ENCODE peak calls at places on chromosomes 6 and 20, in four cellular contexts. O is K562, X is cardiac muscle cell, L is psoas muscle. C is an unnamed sample.

GRCh38 chr20:41242807-41243206 is 74.7 kb downstream of the ZHX3 start:
- DNase-seq in O (no peak), X (no peak), L (no peak), C (no peak)

GRCh38 chr20:46512943-46513844 is at the start of gene ZNF334:
- DNase-seq in O (peak), X (peak), L (peak), C (peak)

GRCh38 chr6:6471276-6471675 is 117.2 kb upstream of the LY86 start:
- DNase-seq in O (no peak), X (no peak), L (no peak), C (no peak)

GRCh38 chr6:45903959-45904358 is 111.7 kb downstream of the CLIC5 start:
- DNase-seq in O (no peak), X (no peak), L (no peak), C (no peak)

GRCh38 chr6:63351995-63352586 is 32.3 kb upstream of the LGSN start:
- DNase-seq in O (no peak), X (no peak), L (no peak), C (no peak)

GRCh38 chr20:38383147-38383546 is 36.9 kb downstream of the LBP start:
- DNase-seq in O (no peak), X (no peak), L (no peak), C (no peak)

GRCh38 chr20:5660346-5660745 is 89.9 kb upstream of the SHLD1 start:
- DNase-seq in O (no peak), X (no peak), L (no peak), C (no peak)

GRCh38 chr6:24721461-24722215 is 2.7 kb upstream of the C6orf62 start:
- DNase-seq in O (no peak), X (no peak), L (no peak), C (peak)

GRCh38 chr20:41095110-41095969 is 42.0 kb upstream of the PLCG1 start:
- DNase-seq in O (peak), X (peak), L (peak), C (peak)

GRCh38 chr20:25606094-25606640 is 17.6 kb downstream of the NANP start:
- DNase-seq in O (no peak), X (no peak), L (no peak), C (no peak)

GRCh38 chr6:13425270-13425905 is 62.0 kb downstream of the GFOD1 start:
- DNase-seq in O (no peak), X (peak), L (no peak), C (no peak)

GRCh38 chr20:35616465-35617396 is 1.1 kb downstream of the SPAG4 start:
- DNase-seq in O (peak), X (peak), L (peak), C (no peak)
- H3K27ac ChIP-seq in O (peak), X (peak), L (peak), C (no peak)

DNA sequence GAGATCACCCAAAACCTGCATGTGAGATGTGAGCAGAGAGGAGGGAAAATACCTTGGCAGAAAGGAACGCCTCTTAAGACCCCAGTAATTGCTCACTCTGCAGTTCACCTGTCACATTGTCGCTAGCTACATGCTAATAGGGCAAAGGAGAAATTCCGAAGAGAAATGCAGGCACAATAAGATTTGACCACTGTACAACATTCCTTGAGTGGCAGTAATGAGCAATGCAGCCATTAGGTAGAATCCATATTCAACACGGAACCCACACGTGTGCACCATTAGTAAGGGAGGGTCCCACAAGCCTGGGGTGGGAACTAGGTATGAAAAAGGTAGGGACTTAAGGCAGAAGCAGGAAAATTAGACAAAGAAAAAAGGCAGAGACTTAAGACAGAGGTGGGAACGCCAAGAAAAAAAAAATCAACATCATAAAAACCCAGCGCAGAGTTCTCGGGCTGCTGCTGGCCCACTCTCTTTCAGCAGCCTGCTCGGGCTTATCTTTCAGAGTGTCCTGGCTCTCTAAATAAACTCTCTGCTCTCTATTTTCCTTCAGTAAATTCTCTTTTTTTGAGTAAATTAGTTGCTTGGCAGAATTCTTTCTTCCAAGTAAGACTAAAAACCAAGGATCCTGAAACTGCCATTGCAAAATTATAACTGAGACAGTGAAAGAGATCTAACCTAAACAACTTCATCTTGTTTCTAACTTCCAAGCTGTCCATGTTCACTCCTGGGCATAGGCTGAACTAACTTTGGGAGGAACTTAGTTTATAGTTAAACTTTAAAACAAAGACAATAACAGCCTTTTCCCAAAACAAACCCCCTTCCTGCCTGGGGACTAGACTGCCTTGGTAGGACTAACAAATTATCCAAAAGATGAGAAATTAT is 116.5 kb downstream of the CD24 start:
- DNase-seq in O (no peak), X (no peak), L (no peak), C (no peak)
- H3K27ac ChIP-seq in O (peak), X (no peak), L (no peak), C (no peak)

DNA sequence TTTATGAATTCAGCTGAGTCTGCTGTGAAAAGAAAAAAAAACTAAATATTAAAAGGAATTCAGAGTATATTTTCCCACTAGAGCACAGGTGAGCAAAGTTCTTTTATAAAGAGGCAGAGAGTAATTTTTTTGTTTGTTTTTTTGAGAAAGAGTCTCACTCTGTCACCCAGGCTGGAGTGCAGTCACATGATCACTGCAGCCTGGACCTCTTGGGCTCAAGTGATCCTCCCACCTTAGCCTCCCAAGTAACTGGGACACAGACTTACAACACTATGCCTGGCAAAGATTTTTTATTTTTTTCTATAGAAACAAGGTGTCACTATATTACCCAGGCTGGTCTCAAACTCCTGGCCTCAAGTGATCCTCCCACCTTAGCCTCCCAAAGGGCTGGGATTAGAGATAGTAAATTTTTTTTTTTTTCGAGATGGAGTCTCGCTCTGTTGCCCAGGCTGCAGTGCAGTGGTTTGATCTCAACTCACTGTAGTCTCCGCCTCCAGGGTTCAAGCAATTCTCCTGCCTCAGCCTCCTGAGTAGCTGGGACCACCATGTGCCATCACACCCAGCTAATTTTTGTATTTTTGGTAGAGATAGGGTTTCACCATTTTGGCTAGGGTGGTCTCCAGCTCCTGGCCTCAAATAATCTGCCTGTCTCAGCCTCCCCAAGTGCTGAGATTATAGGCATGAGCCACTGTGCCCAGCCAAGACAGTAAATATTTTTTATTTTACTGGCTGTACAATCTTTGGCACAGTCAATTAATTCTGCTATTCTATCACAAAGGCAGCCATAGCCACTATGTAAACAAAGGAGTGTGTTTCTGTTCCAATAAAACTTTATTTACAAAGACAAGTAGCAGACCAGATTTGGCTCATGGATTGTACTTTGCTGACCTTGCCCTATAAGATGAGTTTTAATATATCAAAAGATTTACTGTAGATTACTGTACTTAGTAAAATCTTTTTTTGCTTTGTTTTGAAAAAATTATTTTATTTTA is 14.5 kb upstream of the B4GALT5 start:
- DNase-seq in O (no peak), X (no peak), L (no peak), C (no peak)
- H3K27ac ChIP-seq in O (no peak), X (no peak), L (no peak), C (no peak)

GRCh38 chr20:35190556-35190955 is 18.7 kb downstream of the PROCR start:
- DNase-seq in O (no peak), X (no peak), L (no peak), C (no peak)

GRCh38 chr20:35196313-35196712 is 24.4 kb downstream of the PROCR start:
- DNase-seq in O (no peak), X (no peak), L (no peak), C (no peak)

GRCh38 chr20:35187584-35188190 is 15.8 kb downstream of the PROCR start:
- DNase-seq in O (no peak), X (no peak), L (no peak), C (no peak)

GRCh38 chr20:35191419-35191818 is 19.5 kb downstream of the PROCR start:
- DNase-seq in O (no peak), X (peak), L (no peak), C (no peak)

DNA sequence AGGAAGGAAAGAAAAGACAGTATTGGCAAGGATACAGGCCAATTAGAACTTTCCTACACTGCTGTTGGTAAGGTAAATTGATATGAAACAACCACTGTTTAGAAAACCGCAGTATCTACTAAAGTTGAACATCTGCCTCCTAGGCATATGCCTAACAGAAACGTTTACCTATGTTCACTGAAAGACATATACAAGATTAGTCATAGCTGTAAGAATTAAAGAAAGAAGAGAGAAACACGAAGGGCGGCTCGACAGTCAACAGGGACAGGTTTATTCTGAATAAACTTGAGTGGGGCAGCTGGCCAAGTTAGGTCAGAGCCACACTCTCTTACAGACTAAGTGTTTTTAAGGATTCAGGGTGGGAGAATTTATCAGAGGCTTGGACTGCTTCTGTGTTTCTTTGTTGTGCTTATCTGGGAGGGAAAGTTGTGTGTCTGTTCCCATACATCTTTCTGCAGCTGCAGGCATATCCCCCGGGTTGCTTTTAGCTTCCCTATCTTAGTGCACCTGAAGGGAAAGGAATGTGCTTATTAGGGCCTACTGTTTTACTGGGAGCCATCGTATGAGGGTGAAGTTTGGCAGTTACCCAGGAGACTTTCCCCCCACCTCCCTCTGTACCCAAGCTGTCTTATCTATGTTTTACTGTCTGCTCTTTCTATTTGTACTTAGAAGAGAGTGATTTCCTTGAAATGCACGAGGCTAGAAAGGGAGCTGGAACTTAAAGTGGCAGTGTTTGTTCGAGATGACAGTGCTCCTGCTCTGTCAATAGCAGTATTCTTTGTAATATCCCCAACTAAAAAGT is 20.4 kb downstream of the PROCR start:
- DNase-seq in O (peak), X (peak), L (no peak), C (no peak)
- H3K27ac ChIP-seq in O (peak), X (peak), L (no peak), C (no peak)

GRCh38 chr6:150535818-150536220 is 63.9 kb upstream of the PLEKHG1 start:
- DNase-seq in O (no peak), X (no peak), L (no peak), C (no peak)
- H3K27ac ChIP-seq in O (no peak), X (no peak), L (no peak), C (no peak)

DNA sequence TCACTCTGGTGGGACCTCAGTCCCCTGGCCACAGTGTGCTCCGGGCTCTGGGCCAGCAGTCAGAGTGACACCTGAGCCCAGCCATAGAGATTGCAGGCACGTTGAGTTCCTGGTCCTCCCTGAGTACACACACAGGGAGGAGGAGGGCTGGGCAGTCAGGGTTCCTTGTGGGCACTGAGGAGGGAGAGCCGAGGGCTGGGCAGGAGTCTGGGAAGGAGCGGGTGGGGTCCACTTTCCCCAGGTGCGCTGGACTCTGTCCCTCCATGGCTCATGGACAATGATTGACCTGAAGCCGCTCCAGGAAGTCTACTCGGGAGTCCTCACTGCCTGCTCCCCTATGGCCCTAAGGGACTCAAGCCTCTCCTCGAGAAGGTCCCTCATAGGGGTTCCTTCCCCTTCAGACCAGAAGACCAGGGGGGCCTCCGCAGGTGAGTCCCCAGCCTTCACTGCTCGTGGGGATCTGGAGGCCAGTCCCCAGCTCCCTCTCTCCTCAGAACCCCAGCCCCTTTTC is 1.1 kb downstream of the SLC44A4 start:
- DNase-seq in O (no peak), X (peak), L (no peak), C (no peak)
- H3K27ac ChIP-seq in O (no peak), X (no peak), L (no peak), C (no peak)

GRCh38 chr6:15665237-15665636 is 2.4 kb upstream of the DTNBP1 start:
- DNase-seq in O (no peak), X (no peak), L (no peak), C (no peak)

GRCh38 chr6:15661815-15662245 is 998 bp downstream of the DTNBP1 start:
- DNase-seq in O (no peak), X (no peak), L (no peak), C (no peak)

GRCh38 chr6:15663057-15663638 is 320 bp upstream of the DTNBP1 start:
- DNase-seq in O (peak), X (no peak), L (no peak), C (no peak)

GRCh38 chr6:15659181-15659580 is 3.6 kb downstream of the DTNBP1 start:
- DNase-seq in O (no peak), X (no peak), L (no peak), C (no peak)

GRCh38 chr6:15662246-15663056 is at the start of gene DTNBP1:
- DNase-seq in O (peak), X (peak), L (peak), C (peak)
- H3K27ac ChIP-seq in O (peak), X (no peak), L (peak), C (peak)

GRCh38 chr6:37061157-37061804 is 55.8 kb downstream of the FGD2 start:
- DNase-seq in O (no peak), X (no peak), L (peak), C (peak)
- H3K27ac ChIP-seq in O (peak), X (no peak), L (peak), C (no peak)